ENCODE peak calls at places on chromosomes 6 and 20, in five cellular contexts. P, B, Y, D and J are unnamed samples.

GRCh38 chr20:43921227-43921780 is 6.7 kb downstream of the TOX2 start:
- DNase-seq in P (no peak), B (no peak), Y (no peak), D (no peak), J (no peak)

GRCh38 chr6:167779123-167779992 is 47.4 kb upstream of the AFDN start:
- DNase-seq in P (no peak), B (no peak), Y (no peak), D (no peak), J (no peak)

GRCh38 chr6:138234363-138234762 is 16.1 kb upstream of the PBOV1 start:
- DNase-seq in P (no peak), B (no peak), Y (no peak), D (no peak), J (no peak)

GRCh38 chr6:160106010-160106409 is 15.6 kb upstream of the SLC22A1 start:
- DNase-seq in P (no peak), B (no peak), Y (no peak), D (no peak), J (no peak)

GRCh38 chr20:62536731-62537401 is 61.1 kb upstream of the GATA5 start:
- DNase-seq in P (no peak), B (no peak), Y (no peak), D (no peak), J (no peak)

GRCh38 chr6:20640181-20640580 is 105.9 kb downstream of the CDKAL1 start:
- DNase-seq in P (no peak), B (no peak), Y (no peak), D (no peak), J (peak)

GRCh38 chr6:130843575-130844320 is 16.5 kb downstream of the SMLR1 start:
- DNase-seq in P (peak), B (no peak), Y (no peak), D (peak), J (no peak)

GRCh38 chr6:166646716-166647115 is 19.7 kb upstream of the RPS6KA2 start:
- DNase-seq in P (no peak), B (no peak), Y (no peak), D (no peak), J (no peak)

GRCh38 chr6:32176476-32177181 is 745 bp upstream of the AGPAT1 start:
- DNase-seq in P (no peak), B (no peak), Y (no peak), D (peak), J (no peak)

GRCh38 chr20:20211274-20211987 is 156.5 kb upstream of the INSM1 start:
- DNase-seq in P (no peak), B (no peak), Y (no peak), D (peak), J (no peak)

GRCh38 chr6:27237089-27237723 is 10.3 kb upstream of the PRSS16 start:
- DNase-seq in P (no peak), B (peak), Y (no peak), D (peak), J (no peak)

GRCh38 chr6:7197752-7198151 is 90.0 kb downstream of the RREB1 start:
- DNase-seq in P (no peak), B (no peak), Y (no peak), D (no peak), J (no peak)

GRCh38 chr6:129494586-129494985 is 215.4 kb downstream of the ARHGAP18 start:
- DNase-seq in P (no peak), B (no peak), Y (no peak), D (no peak), J (no peak)

GRCh38 chr6:111890981-111891380 is 17.7 kb upstream of the FYN start:
- DNase-seq in P (no peak), B (no peak), Y (no peak), D (no peak), J (no peak)

GRCh38 chr6:117938324-117938995 is 31.4 kb downstream of the SLC35F1 start:
- DNase-seq in P (no peak), B (no peak), Y (no peak), D (no peak), J (no peak)

GRCh38 chr6:64034840-64035656 is 399.4 kb downstream of the PHF3 start:
- DNase-seq in P (no peak), B (no peak), Y (no peak), D (no peak), J (no peak)

GRCh38 chr20:31476648-31477220 is 1.6 kb downstream of the REM1 start:
- DNase-seq in P (no peak), B (no peak), Y (no peak), D (no peak), J (no peak)

GRCh38 chr6:15948930-15949900 is 179.7 kb upstream of the MYLIP start:
- DNase-seq in P (no peak), B (no peak), Y (no peak), D (peak), J (no peak)

GRCh38 chr6:71138416-71138815 is 150.2 kb upstream of the OGFRL1 start:
- DNase-seq in P (no peak), B (no peak), Y (no peak), D (no peak), J (no peak)

GRCh38 chr20:37524859-37525708 is 2.6 kb downstream of the BLCAP start:
- DNase-seq in P (no peak), B (no peak), Y (no peak), D (no peak), J (no peak)

GRCh38 chr6:56399250-56399671 is 151.9 kb upstream of the COL21A1 start:
- DNase-seq in P (no peak), B (no peak), Y (no peak), D (peak), J (no peak)